ENCODE peak calls at places on chromosomes 3 and 15, in five cellular contexts. One of them, this sample, is unnamed.

GRCh38 chr3:164174049-164174448 is 904.2 kb downstream of the SI start:
- DNase-seq in AG04449: no peak
- DNase-seq in H54: no peak
- DNase-seq in T-helper 2 cell treated with Interferon-gamma antibody and Interleukin-4, amounts not matched to agents 5 μg/mL and 100 μg/mL, for 36 hours: no peak
- DNase-seq in astrocyte of the spinal cord: no peak
- DNase-seq in this sample: no peak

GRCh38 chr3:80750637-80751036 is 982.8 kb upstream of the ROBO1 start:
- DNase-seq in T-helper 2 cell treated with Interferon-gamma antibody and Interleukin-4, amounts not matched to agents 5 μg/mL and 100 μg/mL, for 36 hours: no peak
- DNase-seq in H54: no peak
- DNase-seq in astrocyte of the spinal cord: peak; percentile 6
- DNase-seq in AG04449: no peak
- DNase-seq in this sample: no peak

GRCh38 chr3:102057781-102058421 is 208.6 kb downstream of the NFKBIZ start:
- DNase-seq in AG04449: no peak
- DNase-seq in T-helper 2 cell treated with Interferon-gamma antibody and Interleukin-4, amounts not matched to agents 5 μg/mL and 100 μg/mL, for 36 hours: no peak
- DNase-seq in astrocyte of the spinal cord: no peak
- DNase-seq in H54: no peak
- DNase-seq in this sample: no peak

GRCh38 chr3:54874816-54875556 is 52.9 kb downstream of the LRTM1 start:
- DNase-seq in T-helper 2 cell treated with Interferon-gamma antibody and Interleukin-4, amounts not matched to agents 5 μg/mL and 100 μg/mL, for 36 hours: no peak
- DNase-seq in AG04449: no peak
- DNase-seq in H54: no peak
- DNase-seq in astrocyte of the spinal cord: no peak
- DNase-seq in this sample: no peak

GRCh38 chr3:120062474-120062873 is 31.8 kb downstream of the GSK3B start:
- DNase-seq in AG04449: no peak
- DNase-seq in astrocyte of the spinal cord: no peak
- DNase-seq in T-helper 2 cell treated with Interferon-gamma antibody and Interleukin-4, amounts not matched to agents 5 μg/mL and 100 μg/mL, for 36 hours: no peak
- DNase-seq in H54: no peak
- DNase-seq in this sample: peak; percentile 43

GRCh38 chr3:98972155-98972554 is 70.7 kb upstream of the DCBLD2 start:
- DNase-seq in H54: no peak
- DNase-seq in astrocyte of the spinal cord: peak; percentile 95
- DNase-seq in T-helper 2 cell treated with Interferon-gamma antibody and Interleukin-4, amounts not matched to agents 5 μg/mL and 100 μg/mL, for 36 hours: no peak
- DNase-seq in AG04449: peak; percentile 93
- DNase-seq in this sample: no peak

GRCh38 chr15:23877502-23878412 is 190.7 kb upstream of the NDN start:
- DNase-seq in astrocyte of the spinal cord: no peak
- DNase-seq in AG04449: no peak
- DNase-seq in T-helper 2 cell treated with Interferon-gamma antibody and Interleukin-4, amounts not matched to agents 5 μg/mL and 100 μg/mL, for 36 hours: peak; percentile 7
- DNase-seq in H54: peak; percentile 26
- DNase-seq in this sample: peak; percentile 95

GRCh38 chr15:42032376-42033213 is 11.8 kb upstream of the PLA2G4E start:
- DNase-seq in astrocyte of the spinal cord: no peak
- DNase-seq in H54: no peak
- DNase-seq in T-helper 2 cell treated with Interferon-gamma antibody and Interleukin-4, amounts not matched to agents 5 μg/mL and 100 μg/mL, for 36 hours: no peak
- DNase-seq in AG04449: no peak
- DNase-seq in this sample: no peak

GRCh38 chr3:48664929-48665328 is 2.2 kb upstream of the CELSR3 start:
- DNase-seq in T-helper 2 cell treated with Interferon-gamma antibody and Interleukin-4, amounts not matched to agents 5 μg/mL and 100 μg/mL, for 36 hours: no peak
- DNase-seq in AG04449: no peak
- DNase-seq in H54: no peak
- DNase-seq in astrocyte of the spinal cord: no peak
- DNase-seq in this sample: peak; percentile 37

GRCh38 chr3:142027713-142028112 is 121.6 kb downstream of the TFDP2 start:
- DNase-seq in T-helper 2 cell treated with Interferon-gamma antibody and Interleukin-4, amounts not matched to agents 5 μg/mL and 100 μg/mL, for 36 hours: peak; percentile 45
- DNase-seq in AG04449: no peak
- DNase-seq in H54: no peak
- DNase-seq in astrocyte of the spinal cord: no peak
- DNase-seq in this sample: peak; percentile 49

GRCh38 chr3:62667714-62668113 is 207.5 kb downstream of the CADPS start:
- DNase-seq in H54: no peak
- DNase-seq in AG04449: no peak
- DNase-seq in T-helper 2 cell treated with Interferon-gamma antibody and Interleukin-4, amounts not matched to agents 5 μg/mL and 100 μg/mL, for 36 hours: no peak
- DNase-seq in astrocyte of the spinal cord: no peak
- DNase-seq in this sample: peak; percentile 71

GRCh38 chr3:44762170-44762677 is 630 bp downstream of the KIF15 start:
- DNase-seq in AG04449: no peak
- DNase-seq in T-helper 2 cell treated with Interferon-gamma antibody and Interleukin-4, amounts not matched to agents 5 μg/mL and 100 μg/mL, for 36 hours: no peak
- DNase-seq in astrocyte of the spinal cord: no peak
- DNase-seq in H54: no peak
- DNase-seq in this sample: no peak

GRCh38 chr3:126339466-126339865 is 17.7 kb downstream of the KLF15 start:
- DNase-seq in AG04449: no peak
- DNase-seq in H54: no peak
- DNase-seq in T-helper 2 cell treated with Interferon-gamma antibody and Interleukin-4, amounts not matched to agents 5 μg/mL and 100 μg/mL, for 36 hours: no peak
- DNase-seq in astrocyte of the spinal cord: no peak
- DNase-seq in this sample: no peak

GRCh38 chr15:66184936-66185790 is 68.4 kb downstream of the MEGF11 start:
- DNase-seq in astrocyte of the spinal cord: no peak
- DNase-seq in T-helper 2 cell treated with Interferon-gamma antibody and Interleukin-4, amounts not matched to agents 5 μg/mL and 100 μg/mL, for 36 hours: no peak
- DNase-seq in AG04449: no peak
- DNase-seq in H54: no peak
- DNase-seq in this sample: no peak

This sample was measured in GM23338.